ENCODE peak calls at places on chromosomes 2 and 18, in seven cellular contexts. E is HCT116, B is K562, L is SK-N-SH, Z is HepG2, F is GM12878, I is H1. C is an unnamed sample.
A peak's percentile ranks its signal among the peaks of the same experiment; 100 is the strongest.

GRCh38 chr2:98446850-98447249 is 2.2 kb downstream of the INPP4A start:
- DNase-seq in E (no peak), B (no peak), L (no peak), Z (no peak), F (no peak), I (no peak), C (no peak)

GRCh38 chr2:239268549-239268948 is 132.3 kb downstream of the HDAC4 start:
- DNase-seq in E (no peak), B (no peak), L (no peak), Z (no peak), F (no peak), I (no peak), C (no peak)

GRCh38 chr2:28327963-28328922 is 64.4 kb upstream of the FOSL2 start:
- DNase-seq in E (no peak), B (no peak), L (peak; percentile 65), Z (no peak), F (no peak), I (no peak), C (no peak)

GRCh38 chr2:7052404-7052803 is 135.2 kb downstream of the RNF144A start:
- DNase-seq in E (no peak), B (no peak), L (no peak), Z (no peak), F (peak; percentile 71), I (no peak), C (no peak)

GRCh38 chr2:32792416-32792815 is 154.3 kb upstream of the LTBP1 start:
- DNase-seq in E (no peak), B (no peak), L (no peak), Z (no peak), F (no peak), I (no peak), C (no peak)

GRCh38 chr2:71596011-71596410 is 142.7 kb downstream of the DYSF start:
- DNase-seq in E (no peak), B (no peak), L (no peak), Z (no peak), F (no peak), I (no peak), C (no peak)

GRCh38 chr2:223835701-223836532 is 1.5 kb downstream of the AP1S3 start:
- DNase-seq in E (no peak), B (no peak), L (no peak), Z (no peak), F (peak; percentile 66), I (no peak), C (no peak)

GRCh38 chr18:68233043-68233442 is 481.9 kb downstream of the TMX3 start:
- DNase-seq in E (no peak), B (no peak), L (no peak), Z (no peak), F (no peak), I (no peak), C (no peak)

GRCh38 chr18:24915547-24915946 is 436.4 kb downstream of the ZNF521 start:
- DNase-seq in E (no peak), B (no peak), L (no peak), Z (no peak), F (no peak), I (no peak), C (no peak)

GRCh38 chr2:232863996-232864395 is 6.1 kb upstream of the SNORC start:
- DNase-seq in E (no peak), B (no peak), L (no peak), Z (no peak), F (no peak), I (no peak), C (no peak)

GRCh38 chr18:43486462-43486861 is 209.2 kb upstream of the SYT4 start:
- DNase-seq in E (peak; percentile 1), B (no peak), L (no peak), Z (no peak), F (no peak), I (no peak), C (no peak)
- TF ChIP-seq JUND in E (no peak), B (no peak), L (no peak), Z (no peak), F (no peak), I (no peak), C (no peak)

DNA sequence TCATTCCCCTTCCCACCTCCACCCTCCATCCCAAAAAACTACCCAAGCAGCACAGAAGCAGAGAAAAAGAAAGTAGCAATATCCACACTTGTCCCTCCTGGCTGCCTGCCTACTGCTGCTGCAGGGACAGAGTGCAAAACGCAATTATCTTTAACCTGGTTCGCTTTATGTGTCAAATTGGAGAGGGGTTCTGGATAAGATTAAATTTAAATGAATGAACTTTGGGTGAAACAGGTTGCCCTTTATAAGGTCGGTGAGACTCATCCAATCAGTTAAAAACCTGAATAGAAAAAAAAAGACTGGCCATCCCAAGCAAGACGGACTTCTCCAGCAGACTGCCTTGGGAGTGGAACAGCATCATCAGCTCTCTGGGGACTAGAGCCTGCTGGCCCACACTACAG is 62.6 kb downstream of the ANKRD44 start:
- DNase-seq in E (no peak), B (no peak), L (peak; percentile 54), Z (no peak), F (no peak), I (no peak), C (no peak)
- TF ChIP-seq JUND in E (no peak), B (no peak), L (no peak), Z (no peak), F (no peak), I (no peak), C (no peak)

GRCh38 chr2:226330206-226330605 is 469.4 kb downstream of the IRS1 start:
- DNase-seq in E (no peak), B (no peak), L (no peak), Z (no peak), F (no peak), I (no peak), C (no peak)
- TF ChIP-seq JUND in E (no peak), B (no peak), L (no peak), Z (no peak), F (no peak), I (no peak), C (no peak)

DNA sequence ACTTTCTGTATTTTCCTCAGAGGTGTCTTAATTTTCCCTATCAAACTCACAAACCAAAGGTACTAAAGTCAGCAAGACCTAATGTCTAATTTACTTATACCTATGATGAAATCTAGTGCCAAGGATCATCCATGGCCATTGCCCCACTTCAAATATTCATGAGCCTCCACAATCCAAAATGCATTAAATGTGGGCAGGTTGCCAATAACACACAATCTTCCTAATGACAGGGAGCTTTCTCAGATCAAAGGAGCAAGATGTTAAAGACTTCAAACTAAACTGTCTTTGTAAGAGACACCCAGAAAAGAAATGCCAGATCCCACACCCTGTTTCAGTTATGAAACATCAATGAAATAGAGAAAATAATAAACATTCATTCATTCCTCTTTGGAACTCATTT is 143.2 kb downstream of the TMEFF2 start:
- DNase-seq in E (no peak), B (no peak), L (no peak), Z (no peak), F (no peak), I (no peak), C (no peak)
- TF ChIP-seq JUND in E (no peak), B (no peak), L (no peak), Z (no peak), F (no peak), I (no peak), C (no peak)

GRCh38 chr2:240438810-240439697 is 3.6 kb downstream of the GPC1 start:
- DNase-seq in E (no peak), B (no peak), L (no peak), Z (no peak), F (no peak), I (no peak), C (no peak)
- TF ChIP-seq JUND in E (no peak), B (no peak), L (no peak), Z (no peak), F (no peak), I (no peak), C (no peak)

DNA sequence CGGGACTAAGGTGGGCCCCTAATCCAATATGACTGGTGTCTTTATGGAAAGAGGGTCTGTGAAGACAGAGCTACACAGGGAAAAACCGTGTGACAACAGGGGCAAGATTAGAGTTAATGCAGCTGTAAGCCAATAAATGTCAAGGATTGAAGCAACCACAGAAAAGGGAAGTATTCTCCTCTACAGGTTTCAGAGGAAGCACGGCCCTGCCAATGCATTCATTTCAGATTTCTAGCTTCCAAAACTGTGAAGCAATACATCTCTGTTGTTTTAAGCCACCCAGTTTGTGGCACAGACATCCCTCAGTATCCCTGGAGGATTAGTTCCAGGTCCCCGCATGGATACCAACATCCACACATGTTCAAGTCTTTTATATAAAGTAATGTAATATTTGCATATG is 48.8 kb downstream of the SPP2 start:
- DNase-seq in E (no peak), B (no peak), L (no peak), Z (no peak), F (no peak), I (no peak), C (no peak)
- TF ChIP-seq JUND in E (no peak), B (no peak), L (no peak), Z (no peak), F (no peak), I (no peak), C (no peak)

DNA sequence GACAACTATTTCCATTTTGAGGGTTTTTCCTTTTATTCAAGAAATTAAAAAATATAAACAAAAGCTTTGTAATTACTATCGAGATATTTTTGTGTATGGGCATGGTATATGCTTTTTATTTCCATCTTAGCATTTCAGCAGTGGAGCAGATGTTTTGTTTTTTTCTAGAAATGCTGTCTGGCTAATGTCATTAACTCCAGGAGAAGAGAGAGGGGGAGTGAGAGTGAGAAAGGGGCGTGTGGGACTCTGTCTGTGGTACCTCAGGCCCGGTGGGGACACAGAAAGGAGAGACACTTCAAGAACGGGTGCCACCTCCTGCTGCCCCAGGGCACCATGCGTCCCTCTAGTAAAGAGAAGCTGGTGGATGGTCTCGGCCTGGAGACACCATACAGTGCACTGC is 34.7 kb downstream of the MYT1L start:
- DNase-seq in E (no peak), B (no peak), L (peak; percentile 81), Z (no peak), F (no peak), I (no peak), C (no peak)
- TF ChIP-seq JUND in E (no peak), B (no peak), L (no peak), Z (no peak), F (no peak), I (no peak), C (no peak)

GRCh38 chr2:177161741-177162440 is 50.7 kb upstream of the HNRNPA3 start:
- DNase-seq in E (no peak), B (peak; percentile 41), L (peak; percentile 48), Z (no peak), F (no peak), I (no peak), C (no peak)
- TF ChIP-seq JUND in E (no peak), B (no peak), L (no peak), Z (no peak), F (no peak), I (no peak), C (no peak)

C was measured in T47D.